ENCODE peak calls at places on chromosome 2, in ten cellular contexts. B, F, P, K, N, O, I, Y, L and D are unnamed samples.
A peak's percentile ranks its signal among the peaks of the same experiment; 100 is the strongest.

GRCh38 chr2:26584191-26584590 is 57.0 kb downstream of the CIB4 start:
- DNase-seq in I (no peak), Y (no peak), P (no peak), B (no peak), F (no peak), L (no peak), K (no peak), N (no peak), O (no peak), D (no peak)

GRCh38 chr2:118089015-118089800 is 937 bp downstream of the INSIG2 start:
- DNase-seq in L (peak; percentile 48), O (no peak), N (peak; percentile 3), F (peak; percentile 71), Y (peak; percentile 38), P (no peak), I (no peak), B (peak; percentile 31), K (peak; percentile 58), D (peak; percentile 74)

GRCh38 chr2:238601433-238602222 is 174.9 kb downstream of the ASB1 start:
- DNase-seq in F (peak; percentile 99), I (no peak), B (no peak), L (peak; percentile 12), O (no peak), N (no peak), P (no peak), Y (no peak), K (peak; percentile 28), D (peak; percentile 44)

GRCh38 chr2:161844845-161845244 is 220.6 kb downstream of the SLC4A10 start:
- DNase-seq in F (no peak), Y (peak; percentile 21), N (no peak), P (no peak), L (peak; percentile 15), O (no peak), B (no peak), I (no peak), K (no peak), D (no peak)

GRCh38 chr2:37268111-37268510 is 36.7 kb downstream of the NDUFAF7 start:
- DNase-seq in K (no peak), B (no peak), O (no peak), I (no peak), L (no peak), Y (no peak), N (no peak), F (no peak), P (no peak), D (no peak)

GRCh38 chr2:153589586-153589985 is 111.0 kb upstream of the RPRM start:
- DNase-seq in O (no peak), L (no peak), N (no peak), F (no peak), Y (no peak), I (no peak), P (no peak), K (no peak), B (no peak), D (no peak)

GRCh38 chr2:85682378-85682777 is 11.8 kb upstream of the GNLY start:
- DNase-seq in K (peak; percentile 27), O (peak; percentile 15), F (peak; percentile 24), N (no peak), B (no peak), I (no peak), L (no peak), P (no peak), Y (no peak), D (peak; percentile 44)

GRCh38 chr2:114038710-114039109 is 148.8 kb downstream of the ACTR3 start:
- DNase-seq in Y (no peak), K (no peak), O (no peak), N (no peak), F (no peak), P (no peak), I (no peak), L (no peak), B (no peak), D (no peak)

GRCh38 chr2:157444643-157445040 is 753 bp upstream of the CYTIP start:
- DNase-seq in O (no peak), K (no peak), B (no peak), Y (no peak), I (no peak), N (no peak), P (no peak), F (no peak), L (no peak), D (no peak)

GRCh38 chr2:62577994-62578836 is 72.2 kb upstream of the TMEM17 start:
- DNase-seq in I (no peak), O (no peak), K (peak; percentile 92), B (peak; percentile 44), L (peak; percentile 98), F (peak; percentile 97), Y (peak; percentile 50), N (no peak), P (no peak), D (peak; percentile 94)

GRCh38 chr2:210049831-210050230 is 47.4 kb downstream of the RPE start:
- DNase-seq in F (no peak), L (no peak), O (no peak), B (no peak), P (no peak), N (no peak), K (no peak), I (no peak), Y (no peak), D (peak; percentile 84)